ENCODE peak calls at places on chromosomes 4 and X, in four cellular contexts. K is CD8-positive, alpha-beta memory T cell; V is A673; M is kidney glomerular epithelial cell. D is an unnamed sample.

GRCh38 chr4:25343671-25344070 is 31.1 kb downstream of the ZCCHC4 start:
- DNase-seq in K (no peak), V (no peak), M (peak), D (no peak)

GRCh38 chrX:148337873-148338272 is 162.5 kb upstream of the AFF2 start:
- DNase-seq in K (no peak), V (no peak), M (no peak), D (no peak)

GRCh38 chr4:56506110-56506705 is 617 bp downstream of the ARL9 start:
- DNase-seq in K (no peak), V (peak), M (no peak), D (no peak)

GRCh38 chrX:20347486-20347885 is 80.8 kb upstream of the RPS6KA3 start:
- DNase-seq in K (no peak), V (no peak), M (no peak), D (no peak)

GRCh38 chr4:140103676-140104075 is 50.3 kb downstream of the MAML3 start:
- DNase-seq in K (peak), V (peak), M (no peak), D (no peak)

GRCh38 chr4:13988347-13989265 is 361.1 kb upstream of the BOD1L1 start:
- DNase-seq in K (no peak), V (peak), M (peak), D (no peak)

GRCh38 chr4:81352476-81352875 is 119.2 kb downstream of the RASGEF1B start:
- DNase-seq in K (no peak), V (no peak), M (no peak), D (no peak)

GRCh38 chr4:128241425-128241913 is 46.1 kb downstream of the PGRMC2 start:
- DNase-seq in K (no peak), V (peak), M (no peak), D (no peak)

GRCh38 chr4:6562931-6563901 is 11.8 kb upstream of the MAN2B2 start:
- DNase-seq in K (no peak), V (no peak), M (no peak), D (no peak)

GRCh38 chrX:115898382-115899001 is 272.1 kb upstream of the AGTR2 start:
- DNase-seq in K (no peak), V (peak), M (no peak), D (no peak)